ENCODE peak calls at places on chromosomes 6 and 20, in nine cellular contexts. O is suprapubic skin, G is A549, W is transverse colon, A is stomach, T is prostate gland, E is IMR-90, I is ovary, Y is GM12878. M is an unnamed sample.

GRCh38 chr20:64001607-64002011 is 20.7 kb downstream of the PRPF6 start:
- DNase-seq in E (peak), Y (no peak), O (no peak), I (no peak), A (no peak), G (no peak), T (peak), W (no peak), M (no peak)

GRCh38 chr6:134111062-134111677 is 58.7 kb upstream of the SLC2A12 start:
- DNase-seq in E (peak), G (peak), I (no peak), W (peak), O (no peak), Y (no peak), T (no peak), A (no peak), M (no peak)

GRCh38 chr6:53432318-53433161 is 83.8 kb upstream of the ELOVL5 start:
- DNase-seq in T (no peak), W (no peak), I (no peak), O (no peak), Y (no peak), A (no peak), G (peak), E (peak), M (peak)

GRCh38 chr6:117840541-117840983 is 66.5 kb upstream of the SLC35F1 start:
- DNase-seq in T (peak), A (no peak), O (no peak), E (peak), W (no peak), G (peak), I (no peak), Y (no peak), M (no peak)

GRCh38 chr6:116932496-116932895 is 55.5 kb downstream of the RFX6 start:
- DNase-seq in G (no peak), A (no peak), T (no peak), Y (no peak), O (no peak), W (no peak), E (no peak), I (no peak), M (no peak)

GRCh38 chr20:8385247-8385646 is 253.2 kb downstream of the PLCB1 start:
- DNase-seq in T (no peak), O (no peak), Y (no peak), A (peak), I (no peak), G (no peak), E (peak), W (no peak), M (no peak)

GRCh38 chr6:130931683-130932082 is 104.5 kb downstream of the SMLR1 start:
- DNase-seq in I (no peak), T (no peak), A (no peak), E (no peak), W (no peak), Y (no peak), O (no peak), G (no peak), M (no peak)

GRCh38 chr6:123091091-123091895 is 95.3 kb downstream of the CLVS2 start:
- DNase-seq in A (peak), T (peak), O (no peak), G (peak), W (no peak), Y (no peak), I (no peak), E (no peak), M (no peak)

GRCh38 chr20:50438986-50439407 is 71.2 kb upstream of the PTPN1 start:
- DNase-seq in T (no peak), O (no peak), G (peak), W (no peak), A (no peak), E (peak), I (no peak), Y (no peak), M (no peak)

GRCh38 chr20:36243726-36244125 is 7.4 kb downstream of the AAR2 start:
- DNase-seq in W (no peak), T (no peak), G (no peak), A (no peak), O (no peak), I (no peak), E (no peak), Y (no peak), M (no peak)

GRCh38 chr6:155341130-155341828 is 27.0 kb upstream of the TFB1M start:
- DNase-seq in E (peak), O (no peak), I (no peak), W (no peak), G (no peak), Y (no peak), A (no peak), T (no peak), M (no peak)

GRCh38 chr20:1825492-1825891 is 69.7 kb upstream of the SIRPA start:
- DNase-seq in I (no peak), A (no peak), G (peak), W (no peak), O (no peak), E (peak), T (no peak), Y (no peak), M (no peak)

GRCh38 chr20:59030911-59031310 is 1.2 kb downstream of the ATP5F1E start:
- DNase-seq in T (no peak), W (no peak), G (no peak), A (no peak), E (no peak), O (no peak), Y (no peak), I (no peak), M (no peak)

GRCh38 chr6:52104979-52105378 is 17.6 kb upstream of the PKHD1 start:
- DNase-seq in G (no peak), W (no peak), I (no peak), E (no peak), O (no peak), T (no peak), Y (no peak), A (no peak), M (no peak)

GRCh38 chr6:169251371-169251802 is 2.3 kb downstream of the THBS2 start:
- DNase-seq in G (no peak), A (peak), I (no peak), O (peak), W (no peak), T (no peak), Y (no peak), E (no peak), M (peak)

GRCh38 chr6:126038234-126038633 is 51.9 kb downstream of the TRMT11 start:
- DNase-seq in T (no peak), W (no peak), G (no peak), A (no peak), I (no peak), O (no peak), E (no peak), Y (no peak), M (no peak)
- TF ChIP-seq POLR2A in T (no peak), W (no peak), G (no peak), A (no peak), I (no peak), O (no peak), E (no peak), Y (no peak), M (no peak)

GRCh38 chr6:128333581-128334223 is 186.7 kb downstream of the PTPRK start:
- DNase-seq in O (no peak), G (no peak), E (no peak), T (no peak), A (no peak), W (no peak), I (no peak), Y (no peak), M (no peak)

GRCh38 chr6:128336436-128337095 is 183.8 kb downstream of the PTPRK start:
- DNase-seq in E (peak), T (no peak), I (no peak), W (no peak), G (no peak), A (no peak), Y (no peak), O (no peak), M (no peak)

GRCh38 chr6:128339635-128340436 is 180.6 kb downstream of the PTPRK start:
- DNase-seq in O (no peak), E (peak), A (no peak), W (no peak), I (no peak), Y (no peak), G (no peak), T (no peak), M (no peak)

GRCh38 chr6:128337619-128338018 is 182.8 kb downstream of the PTPRK start:
- DNase-seq in O (no peak), A (no peak), E (peak), I (no peak), W (no peak), G (no peak), T (no peak), Y (no peak), M (no peak)

DNA sequence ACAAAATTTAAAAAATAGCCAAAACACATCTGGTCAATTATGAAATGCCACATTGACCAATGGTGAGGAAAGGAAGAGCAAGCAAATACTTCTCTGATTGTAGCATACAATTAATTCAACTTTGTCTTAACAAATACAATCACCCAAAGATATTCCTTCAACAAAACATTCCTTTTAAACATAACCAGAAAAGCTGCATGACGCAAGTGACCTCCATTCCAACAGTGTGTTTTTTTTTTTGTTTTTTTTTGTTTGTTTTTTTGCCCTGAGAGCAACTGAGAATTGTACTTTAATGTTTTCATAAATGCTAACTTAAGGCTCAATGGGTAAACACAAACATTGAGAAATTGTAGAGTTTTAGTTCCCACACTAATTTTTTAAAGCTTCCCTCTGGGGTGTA is 184.4 kb downstream of the PTPRK start:
- DNase-seq in T (no peak), O (no peak), Y (no peak), E (no peak), A (no peak), I (no peak), W (no peak), G (no peak), M (no peak)
- TF ChIP-seq CTCF in T (no peak), O (no peak), Y (no peak), E (no peak), A (no peak), I (no peak), W (no peak), G (no peak), M (no peak)

GRCh38 chr20:48489656-48490055 is 338.1 kb downstream of the PREX1 start:
- DNase-seq in W (peak), T (peak), Y (no peak), A (no peak), O (no peak), E (no peak), I (no peak), G (no peak), M (no peak)
- TF ChIP-seq POLR2A in W (no peak), T (no peak), Y (no peak), A (no peak), O (no peak), E (no peak), I (no peak), G (no peak), M (no peak)

DNA sequence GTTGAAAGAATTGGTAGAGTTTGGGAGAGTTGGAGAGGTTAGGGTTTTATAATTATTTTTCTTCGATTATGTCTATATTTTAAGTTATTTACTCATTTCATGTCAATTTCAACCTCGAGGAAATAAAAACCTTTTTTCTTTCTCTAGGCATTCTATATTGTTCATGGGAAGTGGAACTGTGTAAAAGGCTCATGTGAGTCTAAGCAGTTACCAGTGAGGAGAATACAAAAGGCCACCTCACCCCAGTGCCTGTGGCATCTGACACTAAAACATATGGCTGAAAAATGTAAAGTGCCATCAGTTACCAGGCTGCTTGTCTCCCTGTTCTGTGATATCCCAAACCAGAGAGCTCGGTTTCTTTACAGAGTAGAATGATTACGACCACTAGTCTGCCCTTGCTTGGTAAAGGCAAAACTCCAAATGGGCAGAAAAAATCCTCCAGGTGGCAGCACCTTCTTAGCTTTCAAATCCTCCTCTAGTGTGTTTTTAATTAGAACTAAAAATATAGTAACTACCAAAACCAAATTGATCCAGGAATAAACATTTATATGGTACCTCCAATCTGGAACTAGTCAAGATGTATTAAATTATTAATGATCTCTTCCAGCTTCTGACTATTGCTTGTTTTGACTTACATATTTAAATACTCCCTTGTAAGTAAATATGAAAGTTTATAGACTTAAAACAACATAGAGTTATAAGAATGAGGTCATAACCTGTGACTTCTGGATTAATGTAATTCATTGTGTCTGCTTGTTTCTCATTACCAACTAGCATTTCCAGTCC is 122.6 kb upstream of the MCHR2 start:
- DNase-seq in T (peak), I (no peak), E (peak), G (peak), A (no peak), W (peak), Y (no peak), O (no peak), M (no peak)
- TF ChIP-seq CTCF in T (peak), I (no peak), E (peak), G (peak), A (no peak), W (peak), Y (peak), O (peak), M (peak)

GRCh38 chr6:63635563-63636515 is at the start of gene PHF3:
- DNase-seq in O (peak), I (peak), W (peak), E (peak), G (peak), A (peak), T (peak), Y (peak), M (peak)
- TF ChIP-seq POLR2A in O (no peak), I (peak), W (peak), E (peak), G (no peak), A (no peak), T (peak), Y (peak), M (peak)

M was measured in right lobe of liver.